ENCODE peak calls at places on chromosomes 2 and 18, in five cellular contexts. E is Peyer's patch, W is body of pancreas, C is stomach, F is prostate gland. K is an unnamed sample.

GRCh38 chr2:72116081-72116533 is 31.6 kb downstream of the CYP26B1 start:
- DNase-seq in E (no peak), C (no peak), F (no peak), W (no peak), K (no peak)

GRCh38 chr2:85398426-85399182 is 11.6 kb downstream of the CAPG start:
- DNase-seq in C (no peak), W (no peak), F (no peak), E (peak), K (no peak)

GRCh38 chr2:47019532-47019931 is 103.9 kb upstream of the MCFD2 start:
- DNase-seq in C (no peak), F (no peak), E (no peak), W (no peak), K (no peak)

GRCh38 chr18:76922107-76922506 is 99.8 kb downstream of the ZNF236 start:
- DNase-seq in E (peak), F (peak), W (peak), C (peak), K (peak)

GRCh38 chr2:207251022-207251421 is 85.3 kb upstream of the KLF7 start:
- DNase-seq in E (no peak), W (no peak), F (no peak), C (no peak), K (no peak)

GRCh38 chr2:26054598-26055348 is 20.9 kb downstream of the RAB10 start:
- DNase-seq in C (no peak), E (no peak), F (no peak), W (no peak), K (peak)

GRCh38 chr2:195562624-195563566 is 94.1 kb upstream of the SLC39A10 start:
- DNase-seq in W (no peak), C (no peak), F (no peak), E (no peak), K (peak)

GRCh38 chr2:62724106-62724505 is 18.6 kb downstream of the EHBP1 start:
- DNase-seq in W (no peak), F (no peak), C (no peak), E (no peak), K (no peak)

GRCh38 chr18:42185486-42185885 is 230.5 kb downstream of the PIK3C3 start:
- DNase-seq in C (no peak), W (no peak), F (no peak), E (no peak), K (no peak)

GRCh38 chr2:240896871-240897692 is 1.1 kb upstream of the MAB21L4 start:
- DNase-seq in F (peak), C (peak), E (peak), W (no peak), K (no peak)

GRCh38 chr2:170013802-170014551 is 164.0 kb upstream of the MYO3B start:
- DNase-seq in W (no peak), F (no peak), E (no peak), C (no peak), K (peak)

GRCh38 chr2:183070942-183071844 is 7.4 kb upstream of the DUSP19 start:
- DNase-seq in C (peak), W (peak), E (peak), F (no peak), K (peak)

GRCh38 chr18:63677490-63678225 is 16.0 kb upstream of the SERPINB3 start:
- DNase-seq in C (no peak), E (no peak), F (no peak), W (no peak), K (no peak)

GRCh38 chr2:60356346-60356745 is 197.1 kb downstream of the BCL11A start:
- DNase-seq in C (no peak), F (no peak), E (no peak), W (no peak), K (no peak)

GRCh38 chr2:98348066-98348561 is 1.9 kb downstream of the CNGA3 start:
- DNase-seq in E (no peak), F (no peak), W (peak), C (no peak), K (no peak)

GRCh38 chr2:216648105-216648504 is 14.9 kb downstream of the IGFBP2 start:
- DNase-seq in F (no peak), C (no peak), E (no peak), W (no peak), K (no peak)

GRCh38 chr2:142130111-142131015 is 453 bp downstream of the LRP1B start:
- DNase-seq in F (peak), E (peak), W (peak), C (peak), K (peak)

GRCh38 chr2:149692837-149693518 is 105.4 kb upstream of the MMADHC start:
- DNase-seq in W (no peak), C (no peak), E (no peak), F (no peak), K (no peak)

GRCh38 chr2:62292190-62292589 is 96.3 kb downstream of the B3GNT2 start:
- DNase-seq in E (no peak), F (peak), W (peak), C (peak), K (peak)

GRCh38 chr2:23430263-23430662 is 45.3 kb downstream of the KLHL29 start:
- DNase-seq in F (no peak), E (no peak), W (no peak), C (no peak), K (no peak)

GRCh38 chr18:68399721-68400120 is 315.2 kb downstream of the TMX3 start:
- DNase-seq in E (no peak), F (no peak), W (no peak), C (no peak), K (no peak)

GRCh38 chr2:44061469-44061868 is 65.7 kb upstream of the LRPPRC start:
- DNase-seq in E (no peak), W (no peak), F (no peak), C (no peak), K (no peak)

GRCh38 chr2:64636105-64636873 is 17.4 kb downstream of the SERTAD2 start:
- DNase-seq in E (no peak), W (no peak), C (no peak), F (no peak), K (no peak)

GRCh38 chr2:138155304-138155703 is 191.0 kb downstream of the HNMT start:
- DNase-seq in F (no peak), W (no peak), E (no peak), C (no peak), K (no peak)

GRCh38 chr2:189304360-189304759 is 124.8 kb upstream of the COL5A2 start:
- DNase-seq in F (no peak), W (no peak), E (no peak), C (no peak), K (no peak)

GRCh38 chr2:30866974-30867373 is 59.7 kb upstream of the CAPN13 start:
- DNase-seq in E (no peak), F (no peak), W (no peak), C (no peak), K (no peak)

GRCh38 chr2:46067501-46068292 is 229.5 kb upstream of the EPAS1 start:
- DNase-seq in F (no peak), W (no peak), C (no peak), E (no peak), K (peak)

GRCh38 chr2:134973241-134974146 is 54.9 kb downstream of the CCNT2 start:
- DNase-seq in F (no peak), C (no peak), E (no peak), W (no peak), K (no peak)

GRCh38 chr2:54329482-54330225 is 73.6 kb upstream of the TSPYL6 start:
- DNase-seq in W (no peak), E (no peak), F (no peak), C (no peak), K (peak)

GRCh38 chr2:67169417-67170140 is 227.6 kb upstream of the ETAA1 start:
- DNase-seq in E (no peak), F (no peak), C (no peak), W (no peak), K (no peak)

GRCh38 chr2:197954328-197954727 is 149.9 kb downstream of the PLCL1 start:
- DNase-seq in F (no peak), C (no peak), W (no peak), E (no peak), K (no peak)

GRCh38 chr2:47070155-47070919 is 84.8 kb downstream of the STPG4 start:
- DNase-seq in C (no peak), F (no peak), E (no peak), W (no peak), K (no peak)

GRCh38 chr18:22557160-22557941 is 139.6 kb upstream of the CTAGE1 start:
- DNase-seq in E (no peak), F (no peak), C (no peak), W (no peak), K (no peak)

GRCh38 chr2:168593713-168594112 is 137.6 kb downstream of the CERS6 start:
- DNase-seq in W (no peak), F (no peak), E (no peak), C (no peak), K (no peak)

GRCh38 chr2:79219383-79219988 is 59.9 kb upstream of the REG3A start:
- DNase-seq in C (peak), E (no peak), F (peak), W (peak), K (peak)

GRCh38 chr2:44778221-44778654 is 163.3 kb upstream of the SIX3 start:
- DNase-seq in C (no peak), W (no peak), F (no peak), E (no peak), K (no peak)

GRCh38 chr18:59358611-59359575 is at the start of gene LMAN1:
- DNase-seq in W (peak), C (peak), E (peak), F (peak), K (peak)
- TF ChIP-seq POLR2A in W (peak), C (no peak), E (no peak), F (peak), K (peak)

GRCh38 chr2:55763721-55764120 is 70.1 kb upstream of the PNPT1 start:
- DNase-seq in E (no peak), C (no peak), F (no peak), W (no peak), K (no peak)

GRCh38 chr2:55761526-55761925 is 67.9 kb upstream of the PNPT1 start:
- DNase-seq in E (no peak), F (peak), W (no peak), C (no peak), K (no peak)

GRCh38 chr2:55760125-55760524 is 66.5 kb upstream of the PNPT1 start:
- DNase-seq in W (no peak), F (no peak), E (no peak), C (no peak), K (no peak)

GRCh38 chr2:55759271-55759921 is 65.8 kb upstream of the PNPT1 start:
- DNase-seq in F (no peak), C (no peak), W (no peak), E (no peak), K (no peak)

GRCh38 chr2:55761024-55761423 is 67.4 kb upstream of the PNPT1 start:
- DNase-seq in W (no peak), F (no peak), E (no peak), C (no peak), K (no peak)
- TF ChIP-seq POLR2A in W (no peak), F (no peak), E (no peak), C (no peak), K (no peak)

DNA sequence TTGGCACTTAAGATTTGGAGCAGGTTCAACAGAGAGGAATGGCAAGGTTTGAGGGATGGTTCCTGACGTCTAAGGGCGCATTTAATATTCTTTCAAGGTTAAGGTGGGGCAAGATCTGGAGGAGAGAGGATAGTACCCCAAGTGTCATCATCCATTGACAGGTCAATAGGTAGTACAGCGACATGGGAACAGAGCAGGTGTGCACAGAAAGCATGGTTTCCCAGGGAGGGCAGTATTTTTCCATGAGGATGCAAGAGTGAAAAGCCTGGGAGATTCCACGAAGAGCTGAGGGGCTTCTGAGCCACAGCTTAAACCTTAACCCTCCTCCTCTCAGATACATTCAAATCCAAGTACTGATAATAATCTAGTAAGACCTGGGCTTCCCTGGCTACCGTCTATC is 9.1 kb downstream of the HES6 start:
- DNase-seq in C (no peak), W (peak), F (no peak), E (no peak), K (no peak)
- TF ChIP-seq POLR2A in C (no peak), W (no peak), F (no peak), E (no peak), K (no peak)

DNA sequence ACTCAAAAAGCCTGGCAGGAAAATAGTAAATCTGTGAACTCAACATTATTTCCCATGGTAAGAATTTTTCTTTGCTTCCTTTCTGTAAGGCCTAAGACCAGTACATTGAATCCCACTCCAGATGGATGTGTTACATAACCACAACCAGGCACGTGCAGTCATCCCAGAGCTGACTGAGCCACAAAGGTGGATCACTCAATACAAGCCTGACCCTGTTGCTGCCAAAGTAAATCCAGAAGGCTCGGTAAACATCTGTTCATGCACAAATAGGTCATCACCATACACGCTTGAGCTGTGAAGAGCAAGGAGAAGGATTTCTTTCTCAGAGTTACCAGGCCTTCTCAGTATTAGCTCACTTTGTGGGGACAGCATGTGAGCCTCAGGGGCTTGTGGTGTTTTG is 791.3 kb upstream of the FANCL start:
- DNase-seq in W (peak), C (no peak), F (no peak), E (no peak), K (no peak)
- TF ChIP-seq POLR2A in W (no peak), C (no peak), F (no peak), E (no peak), K (no peak)

DNA sequence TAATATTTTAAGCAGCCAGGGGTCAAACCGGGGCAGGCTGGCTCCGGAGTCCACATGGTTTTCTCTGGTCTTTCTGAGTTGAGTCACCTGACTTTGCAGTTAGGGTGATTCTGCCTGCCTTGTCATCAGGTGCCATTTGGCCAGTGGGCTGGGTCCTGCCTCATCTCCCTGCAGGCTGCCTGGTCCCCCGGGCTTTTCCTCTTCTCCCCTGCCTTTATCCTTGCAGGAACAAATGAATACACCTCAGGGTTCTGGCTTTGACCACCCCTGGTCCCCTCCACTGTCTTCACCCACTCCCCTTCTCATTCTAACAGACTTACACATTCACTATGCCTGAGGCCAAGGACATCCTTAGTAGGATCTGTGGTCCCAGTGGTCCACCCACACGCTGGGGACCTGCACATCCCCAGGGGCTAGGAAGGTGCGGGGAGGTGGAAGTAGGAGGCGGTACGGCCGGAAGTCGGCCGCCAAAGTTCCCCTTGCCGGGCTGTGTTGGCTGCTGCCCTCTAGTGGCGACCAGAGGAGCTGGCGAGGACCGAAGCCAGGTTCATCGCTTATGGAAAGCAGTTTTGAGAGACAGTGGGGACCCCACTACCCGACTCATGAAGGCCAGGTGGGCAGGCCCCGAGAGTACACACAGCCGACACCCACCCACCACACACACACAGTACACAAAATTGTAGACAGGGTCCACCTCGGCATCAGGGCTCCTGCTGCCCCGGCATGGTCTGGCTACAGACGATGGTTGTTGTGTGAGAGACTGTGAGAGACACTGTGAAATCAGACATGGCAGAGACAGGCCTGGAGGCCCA is 6.3 kb upstream of the TEX261 start:
- DNase-seq in F (peak), E (peak), C (peak), W (peak), K (peak)
- TF ChIP-seq POLR2A in F (no peak), E (no peak), C (no peak), W (no peak), K (no peak)

GRCh38 chr2:181456660-181457120 is 496 bp upstream of the ITGA4 start:
- DNase-seq in E (peak), F (no peak), C (peak), W (peak), K (peak)

GRCh38 chr2:181454990-181455520 is 2.1 kb upstream of the ITGA4 start:
- DNase-seq in W (no peak), C (no peak), E (no peak), F (no peak), K (peak)

GRCh38 chr2:181457741-181458425 is 697 bp downstream of the ITGA4 start:
- DNase-seq in F (peak), C (peak), W (peak), E (peak), K (peak)

GRCh38 chr2:181458881-181459280 is 1.7 kb downstream of the ITGA4 start:
- DNase-seq in F (no peak), E (no peak), C (no peak), W (no peak), K (peak)

GRCh38 chr2:181457121-181457740 is at the start of gene ITGA4:
- DNase-seq in F (peak), E (peak), W (peak), C (peak), K (peak)
- TF ChIP-seq POLR2A in F (no peak), E (no peak), W (peak), C (no peak), K (no peak)

DNA sequence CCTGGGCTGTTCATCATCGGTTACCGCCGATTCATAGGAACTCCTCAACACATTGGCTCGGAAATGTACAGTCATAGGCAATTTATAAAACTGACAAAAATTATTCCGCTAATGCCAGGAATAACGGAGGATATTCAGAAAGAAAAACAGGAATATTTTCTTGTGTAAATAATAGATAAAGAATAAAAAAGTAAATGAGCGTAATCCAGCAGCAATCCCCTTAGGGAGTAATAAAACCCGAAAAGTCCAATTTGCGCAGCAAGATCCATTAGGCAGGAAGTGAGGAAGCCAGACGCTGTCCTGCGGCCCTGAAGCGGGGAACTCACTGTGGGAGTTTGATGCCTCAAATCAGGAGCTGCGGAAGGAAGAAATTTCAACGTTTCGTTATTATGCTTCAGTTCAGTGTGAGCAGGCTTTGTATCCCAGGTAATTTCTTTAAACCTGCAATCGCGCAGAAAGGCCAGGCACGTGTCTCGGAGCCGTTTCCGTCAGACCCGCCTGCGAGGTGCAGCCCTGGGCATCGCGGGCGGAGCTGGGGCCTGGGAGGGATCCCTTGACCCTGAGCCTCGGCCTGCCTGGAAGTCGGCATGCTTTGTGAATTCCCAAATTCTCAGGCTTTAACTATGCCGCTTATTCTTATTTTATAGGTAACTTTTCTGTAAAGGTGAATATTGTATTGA is 180.9 kb upstream of the ALKAL2 start:
- DNase-seq in C (no peak), E (no peak), F (no peak), W (no peak), K (no peak)
- TF ChIP-seq POLR2A in C (no peak), E (no peak), F (no peak), W (no peak), K (no peak)

GRCh38 chr2:68383778-68384177 is 18.7 kb downstream of the PLEK start:
- DNase-seq in W (no peak), C (no peak), F (no peak), E (no peak), K (no peak)
- TF ChIP-seq POLR2A in W (no peak), C (no peak), F (no peak), E (no peak), K (no peak)